ENCODE peak calls at places on chromosome 16, in nine cellular contexts. Q is heart left ventricle, X is brain microvascular endothelial cell, M is psoas muscle, H is dorsolateral prefrontal cortex, Y is cardiac muscle cell, V is thoracic aorta, U is H1, A is heart right ventricle. W is an unnamed sample.

GRCh38 chr16:77931058-77931457 is 91.3 kb upstream of the CLEC3A start:
- DNase-seq in Y (no peak), X (no peak), U (no peak), M (no peak), H (no peak), V (no peak), Q (no peak), A (no peak), W (no peak)

GRCh38 chr16:55444754-55445485 is 34.1 kb upstream of the MMP2 start:
- DNase-seq in A (peak; percentile 40), Y (no peak), M (peak; percentile 30), X (no peak), H (no peak), U (no peak), V (no peak), Q (peak; percentile 63), W (peak; percentile 53)

GRCh38 chr16:67100569-67101300 is 9.0 kb upstream of the PHAF1 start:
- DNase-seq in U (no peak), X (no peak), Q (no peak), Y (peak; percentile 53), H (no peak), V (no peak), A (no peak), M (no peak), W (peak; percentile 28)

GRCh38 chr16:27208809-27209208 is 5.5 kb downstream of the KDM8 start:
- DNase-seq in U (no peak), H (no peak), M (no peak), V (no peak), A (no peak), X (no peak), Y (no peak), Q (no peak), W (no peak)

GRCh38 chr16:55370762-55371482 is 46.9 kb downstream of the IRX6 start:
- DNase-seq in H (peak; percentile 85), U (peak; percentile 27), V (peak; percentile 13), A (peak; percentile 74), Y (peak; percentile 45), X (peak; percentile 31), Q (peak; percentile 76), M (peak; percentile 65), W (no peak)

GRCh38 chr16:11312718-11313492 is 31.8 kb upstream of the PRM1 start:
- DNase-seq in V (no peak), X (peak; percentile 23), Q (no peak), Y (peak; percentile 65), H (no peak), U (no peak), A (no peak), M (no peak), W (no peak)

GRCh38 chr16:1723450-1724147 is 17.6 kb downstream of the MAPK8IP3 start:
- DNase-seq in Y (peak; percentile 51), U (no peak), X (peak; percentile 49), V (no peak), M (no peak), H (peak; percentile 62), Q (no peak), A (no peak), W (peak; percentile 60)

GRCh38 chr16:71258371-71258770 is 27.8 kb upstream of the HYDIN start:
- DNase-seq in Q (no peak), M (no peak), U (no peak), X (no peak), H (no peak), Y (no peak), A (no peak), V (no peak), W (no peak)

GRCh38 chr16:89693289-89693731 is 6.8 kb downstream of the CDK10 start:
- DNase-seq in M (no peak), Y (no peak), H (no peak), V (no peak), A (no peak), Q (no peak), X (no peak), U (no peak), W (no peak)

GRCh38 chr16:47611848-47612493 is 150.8 kb downstream of the PHKB start:
- DNase-seq in M (no peak), A (no peak), Q (no peak), H (no peak), V (no peak), X (no peak), Y (no peak), U (no peak), W (no peak)
- H3K27ac ChIP-seq in M (no peak overlapping the region), A (no peak overlapping the region), Q (no peak overlapping the region), H (no peak overlapping the region), V (no peak overlapping the region), X (no peak overlapping the region), Y (no peak overlapping the region), U (no peak overlapping the region), W (no peak overlapping the region)

GRCh38 chr16:23876256-23876896 is 40.6 kb downstream of the PRKCB start:
- DNase-seq in Q (no peak), V (no peak), M (no peak), A (no peak), H (no peak), Y (no peak), U (no peak), X (no peak), W (no peak)

GRCh38 chr16:23871924-23872323 is 36.1 kb downstream of the PRKCB start:
- DNase-seq in Q (no peak), Y (no peak), V (no peak), M (no peak), H (no peak), X (no peak), U (no peak), A (no peak), W (no peak)

GRCh38 chr16:23879735-23880373 is 44.1 kb downstream of the PRKCB start:
- DNase-seq in Y (no peak), M (no peak), H (no peak), A (no peak), U (no peak), Q (no peak), X (no peak), V (no peak), W (no peak)

GRCh38 chr16:23874613-23875294 is 39.0 kb downstream of the PRKCB start:
- DNase-seq in M (no peak), Y (peak; percentile 13), H (no peak), U (no peak), A (no peak), X (no peak), Q (no peak), V (no peak), W (no peak)

DNA sequence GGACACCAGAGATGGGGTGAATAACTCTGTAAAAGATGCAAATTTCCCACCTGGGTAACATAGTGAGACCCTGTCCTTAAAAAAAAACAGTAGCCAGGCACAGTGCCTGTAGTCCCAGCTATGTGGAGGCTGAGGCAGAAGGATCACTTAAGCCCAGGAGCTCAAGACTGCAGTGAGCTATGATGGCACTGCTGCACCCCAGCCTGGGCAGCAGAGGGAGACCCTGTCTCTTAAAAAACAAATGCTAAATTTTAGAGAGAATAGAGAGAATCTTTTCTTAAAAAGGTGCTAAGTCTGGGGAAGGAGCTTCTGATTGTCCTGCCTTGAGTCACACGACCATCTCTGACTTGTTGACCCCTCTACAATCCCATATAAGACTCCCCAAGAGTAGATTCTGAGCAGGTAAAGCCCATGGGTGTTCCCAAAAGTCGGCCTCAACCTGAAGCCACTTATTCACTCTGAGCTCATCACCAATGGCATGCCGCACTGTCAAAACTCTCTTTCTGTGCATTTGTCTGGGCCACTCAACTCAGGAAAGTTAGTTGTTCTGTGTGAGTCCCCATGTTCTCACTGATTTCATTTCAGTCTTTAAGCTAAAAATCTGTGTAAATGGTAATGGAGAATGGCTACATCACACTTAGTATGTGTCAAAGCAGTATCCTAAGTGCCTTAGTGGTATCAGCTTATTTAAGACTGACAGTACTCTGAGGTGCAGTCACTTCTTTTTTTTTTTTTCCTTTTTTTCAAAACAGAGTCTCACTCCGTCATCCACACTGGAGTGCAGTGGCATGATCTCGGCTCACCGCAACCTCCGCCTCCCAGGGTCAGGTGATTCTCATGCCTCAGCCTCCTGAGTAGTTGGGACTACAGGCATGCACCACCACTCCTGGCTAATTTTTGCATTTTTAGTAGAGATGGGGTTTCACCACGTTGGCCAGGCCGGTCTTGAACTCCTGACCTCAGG is 41.6 kb downstream of the PRKCB start:
- DNase-seq in Q (no peak), Y (no peak), V (no peak), M (no peak), X (no peak), A (no peak), U (no peak), H (no peak), W (no peak)
- H3K27ac ChIP-seq in Q (no peak overlapping the region), Y (no peak overlapping the region), V (no peak overlapping the region), M (no peak overlapping the region), X (no peak overlapping the region), A (no peak overlapping the region), U (no peak overlapping the region), H (peak overlapping the region; percentile 67), W (no peak overlapping the region)

GRCh38 chr16:8763899-8764298 is 33.5 kb downstream of the TMEM186 start:
- DNase-seq in Q (no peak), Y (no peak), U (no peak), A (no peak), X (no peak), V (no peak), H (no peak), M (no peak), W (no peak)
- H3K27ac ChIP-seq in Q (no peak overlapping the region), Y (no peak overlapping the region), U (no peak overlapping the region), A (no peak overlapping the region), X (no peak overlapping the region), V (no peak overlapping the region), H (no peak overlapping the region), M (no peak overlapping the region), W (no peak overlapping the region)

GRCh38 chr16:69820926-69821541 is 58.9 kb downstream of the WWP2 start:
- DNase-seq in U (no peak), Q (no peak), M (peak; percentile 23), H (peak; percentile 49), V (no peak), A (no peak), X (no peak), Y (peak; percentile 37), W (no peak)

GRCh38 chr16:69821844-69822173 is 59.7 kb downstream of the WWP2 start:
- DNase-seq in M (no peak), H (no peak), U (no peak), V (no peak), Q (no peak), Y (no peak), X (no peak), A (no peak), W (no peak)

GRCh38 chr16:69827527-69827926 is 65.4 kb downstream of the WWP2 start:
- DNase-seq in V (no peak), Y (no peak), M (no peak), U (no peak), X (no peak), A (no peak), Q (no peak), H (no peak), W (no peak)

GRCh38 chr16:69822174-69822935 is 60.2 kb downstream of the WWP2 start:
- DNase-seq in U (no peak), H (no peak), V (no peak), M (no peak), A (no peak), Q (no peak), X (no peak), Y (no peak), W (no peak)

DNA sequence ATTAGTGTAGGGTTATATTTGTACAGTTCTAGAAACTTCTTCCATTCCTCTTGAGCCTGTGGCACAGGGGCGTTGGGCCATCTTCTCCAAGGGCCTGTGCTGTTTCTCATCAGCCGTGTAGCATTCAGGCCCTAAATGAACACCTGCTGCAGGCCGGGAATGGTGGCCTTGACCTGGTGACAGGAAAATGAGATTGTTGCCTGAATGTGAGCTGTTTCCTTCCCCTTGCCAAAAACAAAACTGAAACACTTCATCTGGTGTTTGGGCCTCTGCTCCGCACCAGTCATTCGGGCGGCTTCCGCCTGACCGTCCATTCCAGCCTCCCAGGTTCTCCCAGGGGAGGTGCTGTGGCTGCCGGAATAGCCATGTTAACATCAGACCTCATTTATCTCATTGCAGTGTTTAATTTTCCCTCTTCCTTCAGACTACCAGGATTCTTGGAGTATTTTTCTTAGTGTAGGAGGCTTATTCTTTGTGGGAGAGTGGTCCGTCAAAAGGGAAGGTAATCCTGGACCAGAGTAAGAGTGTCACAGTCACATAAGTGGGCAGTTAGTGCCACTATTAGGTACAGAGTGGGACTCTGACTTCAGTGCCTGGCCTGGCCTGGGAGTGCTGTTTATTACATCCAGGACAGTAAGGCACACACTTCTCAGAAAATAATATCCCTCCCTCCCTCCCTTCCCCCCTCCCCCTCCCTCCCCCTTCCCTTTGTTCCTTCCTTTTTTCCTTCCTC is 61.9 kb downstream of the WWP2 start:
- DNase-seq in Q (peak; percentile 77), Y (peak; percentile 51), V (no peak), U (no peak), X (no peak), M (peak; percentile 54), H (no peak), A (peak; percentile 78), W (peak; percentile 27)
- H3K27ac ChIP-seq in Q (peak overlapping the region; percentile 78), Y (peak overlapping the region; percentile 73), V (peak overlapping the region; percentile 18), U (no peak overlapping the region), X (no peak overlapping the region), M (peak overlapping the region; percentile 54), H (peak overlapping the region; percentile 78), A (peak overlapping the region; percentile 85), W (no peak overlapping the region)